ENCODE peak calls at places on chromosomes 1 and 21, in six cellular contexts. N is stomach, T is HL-60, Z is skeletal muscle cell, I is tibial nerve, W is astrocyte. E is an unnamed sample.

GRCh38 chr1:69671363-69672010 is 103.8 kb downstream of the LRRC7 start:
- DNase-seq in N (peak; percentile 30), T (no peak), Z (no peak), I (no peak), W (peak; percentile 70), E (no peak)

GRCh38 chr1:61569212-61569621 is 155.7 kb downstream of the TM2D1 start:
- DNase-seq in N (no peak), T (no peak), Z (no peak), I (no peak), W (no peak), E (no peak)

GRCh38 chr1:46490603-46491499 is 1.2 kb downstream of the DMBX1 start:
- DNase-seq in N (no peak), T (no peak), Z (no peak), I (no peak), W (no peak), E (no peak)

GRCh38 chr21:32056791-32057190 is 184.0 kb downstream of the HUNK start:
- DNase-seq in N (no peak), T (no peak), Z (no peak), I (no peak), W (no peak), E (no peak)

GRCh38 chr1:50700226-50701020 is 259.6 kb downstream of the FAF1 start:
- DNase-seq in N (no peak), T (no peak), Z (no peak), I (no peak), W (peak; percentile 6), E (no peak)

GRCh38 chr1:48674641-48675040 is 102.0 kb downstream of the BEND5 start:
- DNase-seq in N (no peak), T (no peak), Z (peak; percentile 34), I (no peak), W (peak; percentile 82), E (peak; percentile 17)

GRCh38 chr1:12480748-12481362 is 137.2 kb downstream of the DHRS3 start:
- DNase-seq in N (no peak), T (peak; percentile 16), Z (no peak), I (no peak), W (peak; percentile 97), E (peak; percentile 91)

GRCh38 chr1:51444096-51444495 is 75.0 kb downstream of the EPS15 start:
- DNase-seq in N (no peak), T (no peak), Z (no peak), I (no peak), W (no peak), E (no peak)

GRCh38 chr1:91575909-91576519 is 75.4 kb downstream of the CDC7 start:
- DNase-seq in N (no peak), T (no peak), Z (no peak), I (no peak), W (no peak), E (no peak)

GRCh38 chr21:46078322-46078981 is 19.5 kb upstream of the COL6A2 start:
- DNase-seq in N (peak; percentile 22), T (no peak), Z (no peak), I (peak; percentile 10), W (peak; percentile 65), E (no peak)

GRCh38 chr21:46431448-46431847 is 27.2 kb upstream of the DIP2A start:
- DNase-seq in N (no peak), T (no peak), Z (no peak), I (no peak), W (no peak), E (no peak)

GRCh38 chr1:104019675-104020049 is 270.0 kb downstream of the AMY1C start:
- DNase-seq in N (no peak), T (no peak), Z (no peak), I (no peak), W (no peak), E (no peak)

GRCh38 chr1:55055951-55056631 is 16.7 kb downstream of the PCSK9 start:
- DNase-seq in N (peak; percentile 10), T (no peak), Z (no peak), I (no peak), W (no peak), E (no peak)

GRCh38 chr1:221782461-221782860 is 40.6 kb upstream of the DUSP10 start:
- DNase-seq in N (no peak), T (no peak), Z (no peak), I (no peak), W (peak; percentile 43), E (no peak)

GRCh38 chr1:26786437-26787380 is 1.0 kb upstream of the PIGV start:
- DNase-seq in N (peak; percentile 62), T (peak; percentile 91), Z (peak; percentile 44), I (peak; percentile 73), W (peak; percentile 88), E (no peak)

GRCh38 chr1:42765271-42765670 is 1.6 kb downstream of the P3H1 start:
- DNase-seq in N (no peak), T (no peak), Z (no peak), I (no peak), W (no peak), E (no peak)

GRCh38 chr1:222240536-222241181 is 307.2 kb downstream of the HHIPL2 start:
- DNase-seq in N (no peak), T (no peak), Z (peak; percentile 21), I (no peak), W (peak; percentile 58), E (no peak)

GRCh38 chr1:19511117-19511516 is 25.8 kb upstream of the CAPZB start:
- DNase-seq in N (no peak), T (no peak), Z (no peak), I (no peak), W (no peak), E (no peak)

GRCh38 chr1:167330601-167331293 is 110.1 kb downstream of the POU2F1 start:
- DNase-seq in N (no peak), T (no peak), Z (no peak), I (no peak), W (no peak), E (no peak)

GRCh38 chr1:59223943-59224639 is 72.8 kb upstream of the FGGY start:
- DNase-seq in N (no peak), T (peak; percentile 23), Z (no peak), I (no peak), W (no peak), E (no peak)

GRCh38 chr1:193355654-193356053 is 169.2 kb upstream of the B3GALT2 start:
- DNase-seq in N (no peak), T (no peak), Z (no peak), I (no peak), W (no peak), E (no peak)

GRCh38 chr1:154599658-154600057 is 8.3 kb downstream of the ADAR start:
- DNase-seq in N (no peak), T (no peak), Z (no peak), I (no peak), W (peak; percentile 53), E (no peak)

GRCh38 chr1:78044796-78045599 is 768 bp upstream of the GIPC2 start:
- DNase-seq in N (no peak), T (no peak), Z (no peak), I (no peak), W (no peak), E (no peak)

GRCh38 chr1:57489342-57490036 is 65.6 kb upstream of the DAB1 start:
- DNase-seq in N (no peak), T (no peak), Z (peak; percentile 64), I (no peak), W (peak; percentile 88), E (peak; percentile 70)

GRCh38 chr1:6730473-6730872 is 28.9 kb upstream of the DNAJC11 start:
- DNase-seq in N (no peak), T (no peak), Z (no peak), I (no peak), W (no peak), E (no peak)

GRCh38 chr1:226990133-226990716 is 50.1 kb downstream of the COQ8A start:
- DNase-seq in N (no peak), T (peak; percentile 82), Z (no peak), I (no peak), W (no peak), E (no peak)

GRCh38 chr21:37338671-37339526 is 27.7 kb upstream of the DYRK1A start:
- DNase-seq in N (no peak), T (no peak), Z (peak; percentile 78), I (no peak), W (peak; percentile 89), E (peak; percentile 75)

DNA sequence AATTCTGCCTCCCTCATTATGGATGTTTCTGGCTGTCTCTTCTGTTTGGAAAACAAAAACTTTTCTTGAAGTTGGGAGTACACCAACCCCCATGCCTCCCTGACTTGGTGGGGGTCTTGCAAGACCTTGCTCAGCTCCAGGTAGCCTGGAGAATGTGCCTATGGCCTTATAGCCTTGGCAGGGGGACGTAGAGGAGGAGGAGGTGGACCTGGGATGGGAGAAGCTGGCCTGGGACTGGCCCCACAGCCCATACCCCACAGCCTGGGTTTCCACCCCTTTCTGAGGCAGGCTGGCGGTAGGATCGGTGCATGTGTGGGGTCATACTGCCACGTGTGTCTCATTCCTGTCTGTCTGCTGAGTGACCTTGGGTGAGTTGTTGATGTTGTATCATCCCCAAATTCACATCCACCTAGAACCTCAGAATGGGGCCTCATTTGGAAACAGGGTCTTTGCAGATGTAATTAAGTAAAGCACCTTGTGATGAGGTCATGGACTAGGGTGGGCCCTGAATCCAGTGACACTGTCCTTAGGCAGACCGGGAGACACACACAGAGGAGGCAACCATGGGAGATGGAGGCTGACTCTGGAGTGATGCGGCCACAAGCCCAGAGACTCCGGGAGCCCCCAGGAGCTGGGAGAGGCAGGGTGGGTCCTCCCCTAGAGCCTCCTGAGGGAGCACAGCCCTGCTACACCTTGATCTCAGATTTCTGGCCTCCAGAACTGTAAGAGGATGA is 18.5 kb downstream of the OBSCN start:
- DNase-seq in N (no peak), T (no peak), Z (no peak), I (no peak), W (no peak), E (no peak)
- H3K4me3 ChIP-seq in N (no peak overlapping the region), T (no peak overlapping the region), Z (no peak overlapping the region), I (no peak overlapping the region), W (no peak overlapping the region), E (no peak overlapping the region)

GRCh38 chr1:156504062-156504813 is 3.7 kb upstream of the MEF2D start:
- DNase-seq in N (no peak), T (peak; percentile 46), Z (no peak), I (no peak), W (no peak), E (no peak)
- H3K4me3 ChIP-seq in N (peak overlapping the region; percentile 35), T (no peak overlapping the region), Z (peak overlapping the region; percentile 17), I (peak overlapping the region; percentile 4), W (peak overlapping the region; percentile 1), E (no peak overlapping the region)

GRCh38 chr1:82979593-82980230 is 1019.2 kb downstream of the TTLL7 start:
- DNase-seq in N (no peak), T (no peak), Z (no peak), I (no peak), W (no peak), E (no peak)
- H3K4me3 ChIP-seq in N (no peak overlapping the region), T (no peak overlapping the region), Z (no peak overlapping the region), I (no peak overlapping the region), W (no peak overlapping the region), E (no peak overlapping the region)

GRCh38 chr1:225426395-225427248 is 1.2 kb downstream of the LBR start:
- DNase-seq in N (no peak), T (peak; percentile 80), Z (no peak), I (peak; percentile 5), W (peak; percentile 12), E (no peak)

GRCh38 chr1:225425211-225425786 is 2.5 kb downstream of the LBR start:
- DNase-seq in N (no peak), T (peak; percentile 81), Z (no peak), I (no peak), W (peak; percentile 44), E (no peak)

GRCh38 chr1:225422795-225423517 is 4.9 kb downstream of the LBR start:
- DNase-seq in N (no peak), T (no peak), Z (no peak), I (no peak), W (no peak), E (no peak)

GRCh38 chr1:225423518-225423855 is 4.4 kb downstream of the LBR start:
- DNase-seq in N (no peak), T (no peak), Z (no peak), I (no peak), W (no peak), E (no peak)

GRCh38 chr1:225424562-225425210 is 3.2 kb downstream of the LBR start:
- DNase-seq in N (no peak), T (no peak), Z (no peak), I (no peak), W (peak; percentile 69), E (no peak)
- H3K4me3 ChIP-seq in N (peak overlapping the region; percentile 75), T (peak overlapping the region; percentile 87), Z (no peak overlapping the region), I (no peak overlapping the region), W (peak overlapping the region; percentile 88), E (peak overlapping the region; percentile 71)

E was measured in HFF-Myc.